ENCODE peak calls at places on chromosomes 6 and 20, in nine cellular contexts. M, T, W, E, L, H, J, X and Q are unnamed samples.

GRCh38 chr6:156618600-156619205 is 158.5 kb upstream of the ARID1B start:
- DNase-seq in M (peak; percentile 53), T (no peak), W (peak; percentile 75), E (no peak), L (no peak), H (no peak), J (no peak), X (peak; percentile 46), Q (no peak)

GRCh38 chr6:31471711-31472110 is 26.2 kb upstream of the MICB start:
- DNase-seq in M (no peak), T (no peak), W (no peak), E (no peak), L (no peak), H (no peak), J (no peak), X (no peak), Q (no peak)

GRCh38 chr6:149567846-149568585 is 1.8 kb downstream of the GINM1 start:
- DNase-seq in M (no peak), T (no peak), W (no peak), E (no peak), L (no peak), H (no peak), J (no peak), X (no peak), Q (peak; percentile 32)

GRCh38 chr20:63272105-63273078 is at the start of gene ARFGAP1:
- DNase-seq in M (peak; percentile 97), T (peak; percentile 61), W (peak; percentile 97), E (peak; percentile 90), L (peak; percentile 96), H (peak; percentile 84), J (peak; percentile 97), X (peak; percentile 99), Q (peak; percentile 92)

GRCh38 chr20:55266361-55266760 is 739.0 kb downstream of the CBLN4 start:
- DNase-seq in M (no peak), T (no peak), W (no peak), E (no peak), L (no peak), H (no peak), J (no peak), X (no peak), Q (no peak)

GRCh38 chr6:159067334-159067733 is 22.5 kb upstream of the TAGAP start:
- DNase-seq in M (no peak), T (no peak), W (no peak), E (no peak), L (no peak), H (peak; percentile 10), J (no peak), X (no peak), Q (no peak)

GRCh38 chr20:2767768-2768631 is 32.4 kb downstream of the CPXM1 start:
- DNase-seq in M (no peak), T (no peak), W (no peak), E (no peak), L (no peak), H (peak; percentile 94), J (peak; percentile 75), X (peak; percentile 14), Q (no peak)

GRCh38 chr6:33704215-33704817 is 7.2 kb downstream of the UQCC2 start:
- DNase-seq in M (no peak), T (no peak), W (no peak), E (no peak), L (no peak), H (no peak), J (no peak), X (no peak), Q (no peak)

GRCh38 chr6:53492860-53493634 is 51.9 kb downstream of the GCLC start:
- DNase-seq in M (peak; percentile 51), T (peak; percentile 34), W (peak; percentile 78), E (peak; percentile 43), L (peak; percentile 63), H (peak; percentile 84), J (peak; percentile 81), X (peak; percentile 30), Q (peak; percentile 61)

GRCh38 chr6:4687989-4688947 is 87.9 kb upstream of the CDYL start:
- DNase-seq in M (no peak), T (peak; percentile 53), W (no peak), E (no peak), L (peak; percentile 42), H (peak; percentile 79), J (peak; percentile 97), X (no peak), Q (no peak)

GRCh38 chr6:148996815-148997214 is 250.0 kb downstream of the UST start:
- DNase-seq in M (no peak), T (no peak), W (no peak), E (no peak), L (no peak), H (no peak), J (no peak), X (no peak), Q (no peak)

GRCh38 chr6:121956782-121957181 is 442.7 kb upstream of the HSF2 start:
- DNase-seq in M (no peak), T (no peak), W (no peak), E (no peak), L (no peak), H (no peak), J (no peak), X (no peak), Q (no peak)

GRCh38 chr6:56026461-56027180 is 151.2 kb upstream of the BMP5 start:
- DNase-seq in M (no peak), T (no peak), W (no peak), E (no peak), L (peak; percentile 16), H (peak; percentile 20), J (no peak), X (no peak), Q (no peak)

GRCh38 chr6:165559632-165560031 is 103.4 kb downstream of the PDE10A start:
- DNase-seq in M (no peak), T (no peak), W (no peak), E (no peak), L (no peak), H (no peak), J (no peak), X (no peak), Q (no peak)

GRCh38 chr6:151445482-151445881 is 6.4 kb downstream of the RMND1 start:
- DNase-seq in M (no peak), T (no peak), W (no peak), E (no peak), L (no peak), H (no peak), J (peak; percentile 62), X (no peak), Q (no peak)

GRCh38 chr6:118586741-118587485 is 38.8 kb downstream of the PLN start:
- DNase-seq in M (no peak), T (no peak), W (no peak), E (no peak), L (no peak), H (no peak), J (no peak), X (no peak), Q (no peak)

GRCh38 chr6:139846538-139847321 is 472.3 kb upstream of the CITED2 start:
- DNase-seq in M (peak; percentile 50), T (no peak), W (peak; percentile 59), E (no peak), L (peak; percentile 54), H (no peak), J (no peak), X (no peak), Q (no peak)

GRCh38 chr6:20188630-20189075 is 23.6 kb downstream of the MBOAT1 start:
- DNase-seq in M (peak; percentile 26), T (no peak), W (no peak), E (no peak), L (no peak), H (no peak), J (peak; percentile 19), X (no peak), Q (no peak)

GRCh38 chr6:43951063-43951755 is 176.0 kb downstream of the MRPL14 start:
- DNase-seq in M (peak; percentile 86), T (peak; percentile 10), W (peak; percentile 86), E (peak; percentile 10), L (peak; percentile 85), H (peak; percentile 29), J (peak; percentile 45), X (peak; percentile 83), Q (peak; percentile 28)
- TF ChIP-seq EZH2phosphoT487 in M (no peak), T (no peak), W (no peak), E (no peak), L (no peak), H (no peak), J (no peak), X (no peak), Q (no peak)

GRCh38 chr20:32132911-32133549 is 23.5 kb downstream of the TM9SF4 start:
- DNase-seq in M (no peak), T (no peak), W (no peak), E (peak; percentile 57), L (no peak), H (no peak), J (no peak), X (no peak), Q (no peak)
- H2AFZ ChIP-seq in M (no peak overlapping the region), T (no peak overlapping the region), W (no peak overlapping the region), E (no peak overlapping the region), L (no peak overlapping the region), H (no peak overlapping the region), J (no peak overlapping the region), X (no peak overlapping the region), Q (no peak overlapping the region)

GRCh38 chr20:24972341-24972740 is 20.2 kb downstream of the APMAP start:
- DNase-seq in M (no peak), T (no peak), W (no peak), E (no peak), L (no peak), H (no peak), J (no peak), X (no peak), Q (no peak)
- TF ChIP-seq EZH2phosphoT487 in M (no peak), T (no peak), W (no peak), E (no peak), L (no peak), H (no peak), J (no peak), X (no peak), Q (no peak)

GRCh38 chr20:1489764-1490436 is 1.3 kb downstream of the SIRPB2 start:
- DNase-seq in M (no peak), T (peak; percentile 41), W (no peak), E (no peak), L (no peak), H (peak; percentile 82), J (peak; percentile 93), X (no peak), Q (no peak)

GRCh38 chr20:1491281-1491840 is at the start of gene SIRPB2:
- DNase-seq in M (no peak), T (no peak), W (no peak), E (no peak), L (no peak), H (no peak), J (no peak), X (no peak), Q (no peak)

GRCh38 chr20:1490643-1491042 is 577 bp downstream of the SIRPB2 start:
- DNase-seq in M (no peak), T (no peak), W (no peak), E (no peak), L (no peak), H (no peak), J (no peak), X (no peak), Q (no peak)

GRCh38 chr20:1491891-1492642 is 847 bp upstream of the SIRPB2 start:
- DNase-seq in M (no peak), T (no peak), W (no peak), E (no peak), L (no peak), H (peak; percentile 32), J (no peak), X (no peak), Q (no peak)

DNA sequence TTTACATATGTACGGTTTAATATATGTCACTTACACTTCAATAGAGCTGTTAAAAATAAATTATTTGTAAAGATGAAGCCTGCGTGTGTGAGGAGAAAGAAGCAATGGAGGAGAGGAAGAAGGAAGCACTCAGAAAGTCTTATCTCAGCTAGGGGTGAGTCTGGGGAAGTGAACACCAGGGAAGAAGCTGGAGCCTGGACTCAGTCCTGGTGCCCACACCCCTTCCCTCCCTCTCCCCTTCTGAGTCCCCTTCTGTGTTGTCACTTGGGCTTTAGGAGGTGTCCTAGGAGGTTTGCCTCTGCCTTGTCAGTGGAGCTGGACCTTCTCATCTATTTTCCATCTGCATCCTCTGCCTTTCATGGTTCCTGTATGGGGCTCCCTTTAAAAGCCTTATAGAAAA is 1.9 kb downstream of the SIRPB2 start:
- DNase-seq in M (no peak), T (no peak), W (no peak), E (no peak), L (no peak), H (no peak), J (no peak), X (no peak), Q (no peak)
- H2AFZ ChIP-seq in M (no peak overlapping the region), T (peak overlapping the region; percentile 68), W (no peak overlapping the region), E (no peak overlapping the region), L (no peak overlapping the region), H (peak overlapping the region; percentile 16), J (no peak overlapping the region), X (no peak overlapping the region), Q (no peak overlapping the region)